ENCODE peak calls at places on chromosomes 11 and 22, in five cellular contexts. One of them, this sample, is unnamed.
A peak's percentile ranks its signal among the peaks of the same experiment; 100 is the strongest.

GRCh38 chr11:70420008-70420464 is 21.7 kb downstream of the CTTN start:
- DNase-seq in WTC11: no peak
- DNase-seq in HepG2: no peak
- DNase-seq in GM12878: no peak
- DNase-seq in H1: no peak
- DNase-seq in this sample: peak; percentile 94

GRCh38 chr22:46934746-46935491 is 172.5 kb downstream of the TBC1D22A start:
- DNase-seq in WTC11: no peak
- DNase-seq in HepG2: peak; percentile 84
- DNase-seq in GM12878: peak; percentile 17
- DNase-seq in H1: peak; percentile 42
- DNase-seq in this sample: peak; percentile 53

GRCh38 chr22:24325105-24325757 is 54.6 kb downstream of the SPECC1L start:
- DNase-seq in WTC11: no peak
- DNase-seq in HepG2: peak; percentile 49
- DNase-seq in GM12878: peak; percentile 62
- DNase-seq in H1: no peak
- DNase-seq in this sample: peak; percentile 16

GRCh38 chr22:30582051-30582450 is 7.6 kb upstream of the GAL3ST1 start:
- DNase-seq in WTC11: no peak
- DNase-seq in HepG2: no peak
- DNase-seq in GM12878: no peak
- DNase-seq in H1: no peak
- DNase-seq in this sample: no peak

GRCh38 chr11:64283092-64283491 is 1.4 kb downstream of the BAD start:
- DNase-seq in WTC11: no peak
- DNase-seq in HepG2: no peak
- DNase-seq in GM12878: no peak
- DNase-seq in H1: no peak
- DNase-seq in this sample: no peak

GRCh38 chr22:40642316-40642715 is 5.8 kb upstream of the MRTFA start:
- DNase-seq in WTC11: no peak
- DNase-seq in HepG2: no peak
- DNase-seq in GM12878: no peak
- DNase-seq in H1: no peak
- DNase-seq in this sample: no peak

GRCh38 chr22:44890416-44891292 is 119.2 kb downstream of the PHF21B start:
- DNase-seq in WTC11: no peak
- DNase-seq in HepG2: no peak
- DNase-seq in GM12878: no peak
- DNase-seq in H1: no peak
- DNase-seq in this sample: no peak

GRCh38 chr11:72727521-72727920 is 24.7 kb downstream of the ARAP1 start:
- DNase-seq in WTC11: no peak
- DNase-seq in HepG2: no peak
- DNase-seq in GM12878: no peak
- DNase-seq in H1: no peak
- DNase-seq in this sample: no peak

GRCh38 chr11:78040691-78041379 is 17.8 kb upstream of the KCTD14 start:
- DNase-seq in WTC11: no peak
- DNase-seq in HepG2: no peak
- DNase-seq in GM12878: no peak
- DNase-seq in H1: no peak
- DNase-seq in this sample: peak; percentile 48

GRCh38 chr11:44382118-44382517 is 72.2 kb upstream of the ALX4 start:
- DNase-seq in WTC11: no peak
- DNase-seq in HepG2: no peak
- DNase-seq in GM12878: no peak
- DNase-seq in H1: no peak
- DNase-seq in this sample: no peak

GRCh38 chr11:85784907-85785306 is 26.0 kb downstream of the SYTL2 start:
- DNase-seq in WTC11: no peak
- DNase-seq in HepG2: no peak
- DNase-seq in GM12878: no peak
- DNase-seq in H1: no peak
- DNase-seq in this sample: no peak

GRCh38 chr11:78200061-78200460 is 11.3 kb downstream of the USP35 start:
- DNase-seq in WTC11: no peak
- DNase-seq in HepG2: no peak
- DNase-seq in GM12878: no peak
- DNase-seq in H1: no peak
- DNase-seq in this sample: no peak

GRCh38 chr11:130611791-130612251 is 163.4 kb downstream of the ADAMTS15 start:
- DNase-seq in WTC11: no peak
- DNase-seq in HepG2: no peak
- DNase-seq in GM12878: no peak
- DNase-seq in H1: no peak
- DNase-seq in this sample: no peak

GRCh38 chr22:17159504-17159951 is 451 bp upstream of the HDHD5 start:
- DNase-seq in WTC11: no peak
- DNase-seq in HepG2: no peak
- DNase-seq in GM12878: no peak
- DNase-seq in H1: no peak
- DNase-seq in this sample: no peak

GRCh38 chr22:42926034-42926433 is 69.0 kb upstream of the ARFGAP3 start:
- DNase-seq in WTC11: no peak
- DNase-seq in HepG2: no peak
- DNase-seq in GM12878: no peak
- DNase-seq in H1: no peak
- DNase-seq in this sample: no peak

GRCh38 chr22:44634426-44635321 is 67.3 kb upstream of the PRR5 start:
- DNase-seq in WTC11: no peak
- DNase-seq in HepG2: peak; percentile 15
- DNase-seq in GM12878: no peak
- DNase-seq in H1: no peak
- DNase-seq in this sample: no peak

GRCh38 chr11:94599510-94599909 is 32.3 kb downstream of the PIWIL4 start:
- DNase-seq in WTC11: no peak
- DNase-seq in HepG2: no peak
- DNase-seq in GM12878: no peak
- DNase-seq in H1: no peak
- DNase-seq in this sample: no peak

GRCh38 chr22:37659066-37659896 is 758 bp downstream of the PDXP start:
- DNase-seq in WTC11: no peak
- DNase-seq in HepG2: peak; percentile 73
- DNase-seq in GM12878: no peak
- DNase-seq in H1: no peak
- DNase-seq in this sample: peak; percentile 55

GRCh38 chr22:32261306-32261705 is 6.2 kb upstream of the SLC5A4 start:
- DNase-seq in WTC11: no peak
- DNase-seq in HepG2: no peak
- DNase-seq in GM12878: no peak
- DNase-seq in H1: no peak
- DNase-seq in this sample: no peak

GRCh38 chr11:31995031-31995430 is 95.8 kb upstream of the RCN1 start:
- DNase-seq in WTC11: no peak
- DNase-seq in HepG2: no peak
- DNase-seq in GM12878: no peak
- DNase-seq in H1: no peak
- DNase-seq in this sample: no peak

GRCh38 chr22:31127181-31127772 is 4.5 kb downstream of the INPP5J start:
- DNase-seq in WTC11: peak; percentile 68
- DNase-seq in HepG2: no peak
- DNase-seq in GM12878: no peak
- DNase-seq in H1: peak; percentile 71
- DNase-seq in this sample: peak; percentile 46

GRCh38 chr22:38981659-38982007 is 514 bp upstream of the APOBEC3B start:
- DNase-seq in WTC11: no peak
- DNase-seq in HepG2: no peak
- DNase-seq in GM12878: no peak
- DNase-seq in H1: no peak
- DNase-seq in this sample: no peak

GRCh38 chr22:38984224-38984623 is 2.1 kb downstream of the APOBEC3B start:
- DNase-seq in WTC11: no peak
- DNase-seq in HepG2: no peak
- DNase-seq in GM12878: no peak
- DNase-seq in H1: no peak
- DNase-seq in this sample: no peak

GRCh38 chr22:38986629-38987028 is 4.5 kb downstream of the APOBEC3B start:
- DNase-seq in WTC11: no peak
- DNase-seq in HepG2: no peak
- DNase-seq in GM12878: no peak
- DNase-seq in H1: no peak
- DNase-seq in this sample: no peak

GRCh38 chr22:38981005-38981658 is 1.0 kb upstream of the APOBEC3B start:
- DNase-seq in WTC11: no peak
- DNase-seq in HepG2: peak; percentile 67
- DNase-seq in GM12878: no peak
- DNase-seq in H1: no peak
- DNase-seq in this sample: peak; percentile 61

GRCh38 chr22:38982008-38982927 is at the start of gene APOBEC3B:
- DNase-seq in WTC11: no peak
- DNase-seq in HepG2: peak; percentile 86
- DNase-seq in GM12878: peak; percentile 85
- DNase-seq in H1: no peak
- DNase-seq in this sample: peak; percentile 76
- TF ChIP-seq ATF2 in WTC11: no peak
- TF ChIP-seq ATF2 in HepG2: no peak
- TF ChIP-seq ATF2 in GM12878: no peak
- TF ChIP-seq ATF2 in H1: no peak
- TF ChIP-seq ATF2 in this sample: no peak

GRCh38 chr22:27687984-27688545 is 113.5 kb downstream of the MN1 start:
- DNase-seq in WTC11: no peak
- DNase-seq in HepG2: peak; percentile 24
- DNase-seq in GM12878: no peak
- DNase-seq in H1: no peak
- DNase-seq in this sample: no peak

GRCh38 chr22:27685971-27686370 is 115.6 kb downstream of the MN1 start:
- DNase-seq in WTC11: no peak
- DNase-seq in HepG2: no peak
- DNase-seq in GM12878: no peak
- DNase-seq in H1: no peak
- DNase-seq in this sample: no peak

GRCh38 chr22:27684856-27685255 is 116.7 kb downstream of the MN1 start:
- DNase-seq in WTC11: no peak
- DNase-seq in HepG2: no peak
- DNase-seq in GM12878: no peak
- DNase-seq in H1: no peak
- DNase-seq in this sample: no peak

GRCh38 chr22:27685515-27685914 is 116.0 kb downstream of the MN1 start:
- DNase-seq in WTC11: no peak
- DNase-seq in HepG2: no peak
- DNase-seq in GM12878: no peak
- DNase-seq in H1: no peak
- DNase-seq in this sample: no peak

DNA sequence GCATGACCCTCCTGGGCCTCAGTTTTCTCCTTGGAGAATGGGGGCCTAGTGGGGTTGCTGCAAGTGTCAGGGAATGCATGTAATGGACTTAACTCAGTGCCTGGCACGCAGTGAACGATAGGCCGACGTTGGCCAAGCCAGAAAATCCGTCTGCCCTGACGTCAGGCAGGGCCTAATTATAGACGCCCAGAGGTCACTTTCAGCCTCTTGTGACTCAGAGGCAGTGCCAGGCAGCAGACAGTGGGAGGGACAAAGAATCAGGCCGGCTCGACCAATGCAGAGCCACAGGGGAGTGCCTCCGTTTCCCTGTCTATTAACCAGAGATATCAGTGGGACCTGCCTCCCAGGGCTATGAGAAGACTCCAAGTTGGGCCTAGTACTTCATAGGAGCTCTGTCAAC is 115.0 kb downstream of the MN1 start:
- DNase-seq in WTC11: no peak
- DNase-seq in HepG2: peak; percentile 39
- DNase-seq in GM12878: no peak
- DNase-seq in H1: no peak
- DNase-seq in this sample: peak; percentile 37
- TF ChIP-seq ATF2 in WTC11: no peak
- TF ChIP-seq ATF2 in HepG2: no peak
- TF ChIP-seq ATF2 in GM12878: no peak
- TF ChIP-seq ATF2 in H1: no peak
- TF ChIP-seq ATF2 in this sample: no peak

DNA sequence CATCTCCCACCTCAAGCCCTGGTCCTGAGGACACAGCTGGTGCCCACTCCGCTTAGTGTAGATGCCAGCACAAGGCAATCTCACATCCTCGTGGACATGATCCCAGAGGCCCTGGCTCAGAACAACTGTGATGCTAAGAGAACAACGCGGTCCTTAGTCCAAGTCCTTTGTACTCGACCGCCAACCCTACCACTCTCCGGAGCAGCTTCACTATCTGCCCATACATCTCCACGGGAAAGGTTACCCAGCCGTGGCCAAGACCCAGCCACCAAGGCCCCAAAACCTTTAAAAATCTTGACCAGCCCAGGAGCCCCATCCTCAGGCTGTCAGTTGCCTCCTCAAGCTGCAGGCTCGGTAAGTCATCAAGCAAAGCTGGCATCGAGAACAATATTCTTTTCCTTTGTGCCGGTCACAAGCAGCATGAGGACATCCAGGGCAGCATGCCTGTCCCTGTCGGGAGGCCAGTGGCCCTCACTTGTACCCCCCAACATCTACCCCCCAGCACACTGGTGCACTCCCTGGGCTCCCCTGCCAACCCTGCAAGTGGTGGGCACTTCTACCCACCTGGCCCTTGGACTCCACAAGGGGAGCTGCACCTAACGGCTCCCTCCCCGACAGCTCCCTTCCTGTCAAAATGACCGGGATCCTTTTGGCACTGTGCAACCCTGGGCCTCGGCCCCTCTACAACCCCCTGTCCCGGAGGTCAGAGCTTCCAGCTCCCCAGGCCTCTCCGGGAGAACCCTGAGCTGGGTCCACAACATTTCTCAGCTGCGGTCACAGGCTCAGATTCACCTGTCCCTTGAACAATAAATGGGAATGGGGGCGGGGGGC is 2.5 kb downstream of the OSBPL5 start:
- DNase-seq in WTC11: peak; percentile 7
- DNase-seq in HepG2: no peak
- DNase-seq in GM12878: no peak
- DNase-seq in H1: no peak
- DNase-seq in this sample: no peak
- TF ChIP-seq ATF2 in WTC11: no peak
- TF ChIP-seq ATF2 in HepG2: no peak
- TF ChIP-seq ATF2 in GM12878: no peak
- TF ChIP-seq ATF2 in H1: no peak
- TF ChIP-seq ATF2 in this sample: no peak

DNA sequence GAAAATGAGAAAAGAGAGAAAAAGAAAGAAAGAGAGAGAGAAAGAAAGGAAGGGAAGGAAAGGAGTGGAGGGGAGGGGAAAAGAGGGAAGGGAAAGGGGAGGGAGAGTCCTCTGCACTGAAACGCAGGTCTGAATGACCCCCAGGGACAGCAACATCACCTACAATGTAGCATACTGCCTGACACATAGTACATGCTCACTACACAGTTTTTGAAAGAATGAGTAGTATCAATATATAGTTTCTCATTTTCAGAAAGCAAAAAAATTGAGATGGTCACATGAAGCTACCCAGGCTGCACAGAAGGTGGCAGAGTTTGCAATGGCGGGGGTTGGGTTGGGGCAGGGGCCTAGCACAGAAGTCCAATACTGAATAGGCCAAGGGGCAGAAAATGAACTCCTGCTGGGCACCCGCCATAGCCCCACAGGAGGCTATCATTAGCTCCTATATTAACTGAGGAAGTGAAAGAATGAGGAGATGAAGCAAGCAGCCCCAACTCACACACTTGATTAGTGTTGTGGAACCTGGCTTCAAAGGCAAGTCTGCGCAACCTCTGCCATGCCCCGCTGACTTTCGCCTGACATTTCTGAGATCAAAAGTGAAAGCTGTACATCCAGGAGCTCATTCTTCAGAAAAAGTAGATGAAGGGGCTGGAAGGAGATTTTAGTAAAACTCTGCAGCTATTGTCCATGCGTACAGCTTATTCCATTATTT is 241.2 kb upstream of the SYN3 start:
- DNase-seq in WTC11: no peak
- DNase-seq in HepG2: no peak
- DNase-seq in GM12878: peak; percentile 95
- DNase-seq in H1: no peak
- DNase-seq in this sample: no peak
- TF ChIP-seq ATF2 in WTC11: no peak
- TF ChIP-seq ATF2 in HepG2: no peak
- TF ChIP-seq ATF2 in GM12878: peak; percentile 84
- TF ChIP-seq ATF2 in H1: no peak
- TF ChIP-seq ATF2 in this sample: no peak

This sample was measured in K562.